ENCODE peak calls at places on chromosomes 16 and 17, in seven cellular contexts. One of them, this sample, is unnamed.

GRCh38 chr17:72192409-72193192 is 71.8 kb downstream of the SOX9 start:
- DNase-seq in Peyer's patch: no peak
- DNase-seq in upper lobe of left lung: no peak
- DNase-seq in A549: peak
- DNase-seq in kidney: no peak
- DNase-seq in Karpas-422: no peak
- DNase-seq in A673: no peak
- DNase-seq in this sample: peak

GRCh38 chr16:17590711-17591654 is 120.2 kb upstream of the XYLT1 start:
- DNase-seq in Peyer's patch: no peak
- DNase-seq in upper lobe of left lung: no peak
- DNase-seq in A549: no peak
- DNase-seq in kidney: no peak
- DNase-seq in Karpas-422: no peak
- DNase-seq in A673: no peak
- DNase-seq in this sample: no peak

GRCh38 chr17:7308625-7309433 is 1.4 kb downstream of the EIF5A start:
- DNase-seq in Peyer's patch: peak
- DNase-seq in upper lobe of left lung: no peak
- DNase-seq in A549: peak
- DNase-seq in kidney: peak
- DNase-seq in Karpas-422: peak
- DNase-seq in A673: peak
- DNase-seq in this sample: peak

GRCh38 chr16:52463904-52464303 is 83.0 kb downstream of the TOX3 start:
- DNase-seq in Peyer's patch: no peak
- DNase-seq in upper lobe of left lung: no peak
- DNase-seq in A549: no peak
- DNase-seq in kidney: no peak
- DNase-seq in Karpas-422: no peak
- DNase-seq in A673: no peak
- DNase-seq in this sample: no peak

GRCh38 chr17:12522336-12522735 is 143.4 kb upstream of the MYOCD start:
- DNase-seq in Peyer's patch: no peak
- DNase-seq in upper lobe of left lung: no peak
- DNase-seq in A549: peak
- DNase-seq in kidney: no peak
- DNase-seq in Karpas-422: no peak
- DNase-seq in A673: no peak
- DNase-seq in this sample: no peak

GRCh38 chr16:49635591-49636581 is 220.0 kb downstream of the ZNF423 start:
- DNase-seq in Peyer's patch: no peak
- DNase-seq in upper lobe of left lung: peak
- DNase-seq in A549: no peak
- DNase-seq in kidney: no peak
- DNase-seq in Karpas-422: no peak
- DNase-seq in A673: no peak
- DNase-seq in this sample: peak

GRCh38 chr17:57284984-57285646 is 28.8 kb downstream of the MSI2 start:
- DNase-seq in Peyer's patch: peak
- DNase-seq in upper lobe of left lung: no peak
- DNase-seq in A549: no peak
- DNase-seq in kidney: no peak
- DNase-seq in Karpas-422: no peak
- DNase-seq in A673: no peak
- DNase-seq in this sample: no peak

GRCh38 chr17:16926061-16926511 is 45.8 kb downstream of the TNFRSF13B start:
- DNase-seq in Peyer's patch: peak
- DNase-seq in upper lobe of left lung: no peak
- DNase-seq in A549: no peak
- DNase-seq in kidney: no peak
- DNase-seq in Karpas-422: no peak
- DNase-seq in A673: no peak
- DNase-seq in this sample: peak

GRCh38 chr17:66255112-66255511 is 25.9 kb upstream of the APOH start:
- DNase-seq in Peyer's patch: peak
- DNase-seq in upper lobe of left lung: no peak
- DNase-seq in A549: peak
- DNase-seq in kidney: no peak
- DNase-seq in Karpas-422: peak
- DNase-seq in A673: peak
- DNase-seq in this sample: peak

GRCh38 chr17:34598161-34598776 is 18.9 kb downstream of the TMEM132E start:
- DNase-seq in Peyer's patch: no peak
- DNase-seq in upper lobe of left lung: no peak
- DNase-seq in A549: no peak
- DNase-seq in kidney: no peak
- DNase-seq in Karpas-422: no peak
- DNase-seq in A673: no peak
- DNase-seq in this sample: no peak

GRCh38 chr16:51952500-51952899 is 594.4 kb downstream of the TOX3 start:
- DNase-seq in Peyer's patch: no peak
- DNase-seq in upper lobe of left lung: no peak
- DNase-seq in A549: no peak
- DNase-seq in kidney: no peak
- DNase-seq in Karpas-422: no peak
- DNase-seq in A673: no peak
- DNase-seq in this sample: no peak

GRCh38 chr16:67729636-67730248 is 10.6 kb upstream of the GFOD2 start:
- DNase-seq in Peyer's patch: no peak
- DNase-seq in upper lobe of left lung: no peak
- DNase-seq in A549: no peak
- DNase-seq in kidney: peak
- DNase-seq in Karpas-422: no peak
- DNase-seq in A673: no peak
- DNase-seq in this sample: peak

GRCh38 chr17:20925954-20926353 is 116.9 kb downstream of the USP22 start:
- DNase-seq in Peyer's patch: no peak
- DNase-seq in upper lobe of left lung: no peak
- DNase-seq in A549: no peak
- DNase-seq in kidney: no peak
- DNase-seq in Karpas-422: peak
- DNase-seq in A673: no peak
- DNase-seq in this sample: no peak

GRCh38 chr17:82400830-82401229 is 17.3 kb upstream of the HEXD start:
- DNase-seq in Peyer's patch: peak
- DNase-seq in upper lobe of left lung: peak
- DNase-seq in A549: no peak
- DNase-seq in kidney: peak
- DNase-seq in Karpas-422: peak
- DNase-seq in A673: no peak
- DNase-seq in this sample: peak

GRCh38 chr17:80671039-80671822 is 126.6 kb downstream of the RPTOR start:
- DNase-seq in Peyer's patch: no peak
- DNase-seq in upper lobe of left lung: no peak
- DNase-seq in A549: no peak
- DNase-seq in kidney: no peak
- DNase-seq in Karpas-422: no peak
- DNase-seq in A673: no peak
- DNase-seq in this sample: no peak

GRCh38 chr17:42097691-42098661 is at the start of gene ZNF385C:
- DNase-seq in Peyer's patch: peak
- DNase-seq in upper lobe of left lung: peak
- DNase-seq in A549: no peak
- DNase-seq in kidney: no peak
- DNase-seq in Karpas-422: no peak
- DNase-seq in A673: no peak
- DNase-seq in this sample: no peak

GRCh38 chr16:30464078-30464477 is 8.5 kb upstream of the ITGAL start:
- DNase-seq in Peyer's patch: no peak
- DNase-seq in upper lobe of left lung: no peak
- DNase-seq in A549: no peak
- DNase-seq in kidney: no peak
- DNase-seq in Karpas-422: no peak
- DNase-seq in A673: no peak
- DNase-seq in this sample: no peak

GRCh38 chr16:86680661-86681439 is 102.5 kb downstream of the FOXL1 start:
- DNase-seq in Peyer's patch: no peak
- DNase-seq in upper lobe of left lung: no peak
- DNase-seq in A549: no peak
- DNase-seq in kidney: no peak
- DNase-seq in Karpas-422: no peak
- DNase-seq in A673: peak
- DNase-seq in this sample: no peak

GRCh38 chr17:22517716-22518115 is 825.4 kb downstream of the KCNJ18 start:
- DNase-seq in Peyer's patch: no peak
- DNase-seq in upper lobe of left lung: peak
- DNase-seq in A549: peak
- DNase-seq in kidney: no peak
- DNase-seq in Karpas-422: peak
- DNase-seq in A673: no peak
- DNase-seq in this sample: peak

GRCh38 chr17:77372444-77373297 is 231.9 kb downstream of the SEC14L1 start:
- DNase-seq in Peyer's patch: peak
- DNase-seq in upper lobe of left lung: peak
- DNase-seq in A549: no peak
- DNase-seq in kidney: peak
- DNase-seq in Karpas-422: peak
- DNase-seq in A673: peak
- DNase-seq in this sample: peak

GRCh38 chr17:35605753-35606152 is 18.6 kb downstream of the AP2B1 start:
- DNase-seq in Peyer's patch: no peak
- DNase-seq in upper lobe of left lung: no peak
- DNase-seq in A549: no peak
- DNase-seq in kidney: no peak
- DNase-seq in Karpas-422: no peak
- DNase-seq in A673: no peak
- DNase-seq in this sample: no peak
- H3K27ac ChIP-seq in Peyer's patch: peak
- H3K27ac ChIP-seq in upper lobe of left lung: no peak
- H3K27ac ChIP-seq in A549: no peak
- H3K27ac ChIP-seq in kidney: no peak
- H3K27ac ChIP-seq in Karpas-422: no peak
- H3K27ac ChIP-seq in A673: no peak
- H3K27ac ChIP-seq in this sample: peak

DNA sequence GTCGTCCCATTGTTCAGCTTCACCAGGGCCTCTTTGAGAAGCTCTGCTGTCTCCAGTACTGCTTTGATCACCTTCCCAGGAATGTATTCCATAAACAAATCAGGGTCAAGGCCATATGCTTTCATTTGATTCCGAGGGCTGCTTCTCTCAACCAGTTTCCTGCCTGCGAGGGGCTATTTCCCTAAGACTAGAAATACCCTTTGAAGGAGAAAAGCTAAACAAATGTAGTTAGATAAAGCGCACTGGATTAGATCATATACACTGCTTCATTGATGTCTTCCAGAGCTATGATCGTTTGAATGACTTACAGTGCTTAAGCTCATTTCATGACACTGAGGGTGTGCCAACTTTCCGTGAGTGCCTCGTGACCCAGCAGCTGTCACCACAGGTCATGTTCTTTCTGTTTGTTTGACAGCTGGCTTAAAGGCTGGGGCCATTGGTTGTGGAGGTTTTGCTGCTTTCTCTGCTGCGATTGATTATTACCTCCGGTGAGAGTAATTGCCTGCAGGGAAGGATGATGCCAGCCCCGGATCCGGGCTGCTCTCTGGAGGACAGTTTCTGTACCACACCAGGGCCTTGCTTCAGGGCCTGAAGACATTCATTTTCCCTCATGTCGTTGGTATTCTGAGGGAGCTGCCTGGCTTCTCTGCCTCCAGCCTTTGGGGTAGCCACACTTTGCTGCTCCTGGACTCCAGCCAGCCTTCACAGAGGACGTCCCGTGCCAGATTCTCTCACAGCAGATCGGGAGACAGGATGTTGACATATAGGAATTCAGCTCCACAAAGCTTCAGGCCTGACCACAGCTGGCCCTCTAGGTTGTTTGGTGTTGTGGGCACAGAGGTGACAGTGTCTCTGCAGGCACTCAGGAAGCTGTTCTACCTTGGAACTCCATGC is 3.9 kb downstream of the TIMM22 start:
- DNase-seq in Peyer's patch: no peak
- DNase-seq in upper lobe of left lung: no peak
- DNase-seq in A549: no peak
- DNase-seq in kidney: peak
- DNase-seq in Karpas-422: no peak
- DNase-seq in A673: no peak
- DNase-seq in this sample: peak
- H3K27ac ChIP-seq in Peyer's patch: peak
- H3K27ac ChIP-seq in upper lobe of left lung: peak
- H3K27ac ChIP-seq in A549: no peak
- H3K27ac ChIP-seq in kidney: no peak
- H3K27ac ChIP-seq in Karpas-422: no peak
- H3K27ac ChIP-seq in A673: no peak
- H3K27ac ChIP-seq in this sample: peak

GRCh38 chr16:50741225-50741807 is 570 bp upstream of the CYLD start:
- DNase-seq in Peyer's patch: no peak
- DNase-seq in upper lobe of left lung: no peak
- DNase-seq in A549: peak
- DNase-seq in kidney: no peak
- DNase-seq in Karpas-422: no peak
- DNase-seq in A673: no peak
- DNase-seq in this sample: no peak

GRCh38 chr16:50742521-50743150 is 750 bp downstream of the CYLD start:
- DNase-seq in Peyer's patch: peak
- DNase-seq in upper lobe of left lung: no peak
- DNase-seq in A549: no peak
- DNase-seq in kidney: no peak
- DNase-seq in Karpas-422: peak
- DNase-seq in A673: peak
- DNase-seq in this sample: peak

GRCh38 chr16:50739031-50739430 is 2.9 kb upstream of the CYLD start:
- DNase-seq in Peyer's patch: no peak
- DNase-seq in upper lobe of left lung: no peak
- DNase-seq in A549: no peak
- DNase-seq in kidney: no peak
- DNase-seq in Karpas-422: no peak
- DNase-seq in A673: no peak
- DNase-seq in this sample: no peak

GRCh38 chr16:50741808-50742520 is at the start of gene CYLD:
- DNase-seq in Peyer's patch: peak
- DNase-seq in upper lobe of left lung: peak
- DNase-seq in A549: peak
- DNase-seq in kidney: peak
- DNase-seq in Karpas-422: peak
- DNase-seq in A673: peak
- DNase-seq in this sample: peak

DNA sequence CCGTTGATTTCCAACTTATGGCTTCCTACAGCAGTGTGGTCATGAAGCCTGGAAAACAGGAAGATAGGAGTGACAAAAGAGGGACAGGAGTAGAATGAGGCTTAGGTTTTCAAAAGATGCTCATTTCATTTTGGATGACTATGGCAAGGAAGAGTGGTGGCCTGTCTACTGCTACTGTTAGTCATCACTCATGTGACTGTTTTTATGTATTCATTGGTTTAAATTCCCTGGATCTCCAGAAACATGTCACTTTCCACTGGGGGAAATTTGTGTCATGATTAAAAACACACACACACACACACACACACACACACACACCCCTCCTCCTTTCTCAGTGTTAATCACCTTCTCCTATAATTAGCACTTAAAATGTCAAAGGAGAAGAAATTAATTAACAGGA is 1.1 kb upstream of the CYLD start:
- DNase-seq in Peyer's patch: no peak
- DNase-seq in upper lobe of left lung: no peak
- DNase-seq in A549: no peak
- DNase-seq in kidney: no peak
- DNase-seq in Karpas-422: no peak
- DNase-seq in A673: no peak
- DNase-seq in this sample: peak
- H3K27ac ChIP-seq in Peyer's patch: no peak
- H3K27ac ChIP-seq in upper lobe of left lung: peak
- H3K27ac ChIP-seq in A549: no peak
- H3K27ac ChIP-seq in kidney: no peak
- H3K27ac ChIP-seq in Karpas-422: no peak
- H3K27ac ChIP-seq in A673: no peak
- H3K27ac ChIP-seq in this sample: peak

GRCh38 chr16:89972244-89973234 is 24.0 kb downstream of the DEF8 start:
- DNase-seq in Peyer's patch: peak
- DNase-seq in upper lobe of left lung: peak
- DNase-seq in A549: peak
- DNase-seq in kidney: peak
- DNase-seq in Karpas-422: peak
- DNase-seq in A673: peak
- DNase-seq in this sample: peak
- H3K27ac ChIP-seq in Peyer's patch: peak
- H3K27ac ChIP-seq in upper lobe of left lung: peak
- H3K27ac ChIP-seq in A549: peak
- H3K27ac ChIP-seq in kidney: peak
- H3K27ac ChIP-seq in Karpas-422: peak
- H3K27ac ChIP-seq in A673: peak
- H3K27ac ChIP-seq in this sample: peak

This sample was measured in osteoblast.